ENCODE peak calls at places on chromosomes 4 and X, in nine cellular contexts. D is psoas muscle, Y is dorsolateral prefrontal cortex, V is cardiac muscle cell, X is right atrium auricular region, A is mammary epithelial cell, G is foreskin keratinocyte, S is fibroblast of lung, K is thoracic aorta. M is an unnamed sample. For H3K27me3, the result is how much of the 10 kb centered on the place peaks cover.

GRCh38 chrX:20267924-20268701 is 1.4 kb upstream of the RPS6KA3 start:
- DNase-seq in D (peak), A (no peak), V (peak), K (peak), S (peak), Y (peak), X (peak), G (no peak), M (peak)

GRCh38 chrX:16783452-16783851 is 2.8 kb upstream of the TXLNG start:
- DNase-seq in S (no peak), K (no peak), G (no peak), Y (no peak), X (no peak), V (no peak), D (no peak), A (no peak), M (no peak)

GRCh38 chrX:21930986-21931385 is 9.5 kb upstream of the SMS start:
- DNase-seq in A (no peak), Y (no peak), D (no peak), S (no peak), V (no peak), X (no peak), G (no peak), K (no peak), M (no peak)

GRCh38 chrX:139881130-139881529 is 51.7 kb downstream of the ATP11C start:
- DNase-seq in K (no peak), G (peak), S (no peak), Y (no peak), D (no peak), X (no peak), A (peak), V (peak), M (no peak)

GRCh38 chrX:50812995-50813842 is 775 bp downstream of the SHROOM4 start:
- DNase-seq in G (no peak), X (peak), S (peak), Y (peak), D (peak), V (peak), K (no peak), A (peak), M (peak)

GRCh38 chr4:152606800-152607577 is 71.1 kb upstream of the FBXW7 start:
- DNase-seq in V (no peak), X (no peak), Y (no peak), G (peak), D (no peak), S (no peak), A (no peak), K (no peak), M (no peak)

GRCh38 chr4:22515145-22515887 is 550 bp downstream of the ADGRA3 start:
- DNase-seq in S (peak), G (peak), V (peak), X (peak), A (peak), Y (peak), K (peak), D (peak), M (peak)

GRCh38 chr4:47837582-47838294 is at the start of gene CORIN:
- DNase-seq in G (peak), V (no peak), K (no peak), Y (no peak), X (no peak), A (no peak), S (no peak), D (no peak), M (peak)

GRCh38 chr4:122639181-122639580 is 18.3 kb upstream of the IL21 start:
- DNase-seq in V (no peak), G (peak), K (no peak), X (no peak), D (no peak), A (peak), Y (no peak), S (no peak), M (no peak)

GRCh38 chrX:139844884-139845283 is 88.0 kb downstream of the ATP11C start:
- DNase-seq in Y (no peak), K (no peak), X (no peak), S (no peak), A (no peak), G (no peak), D (no peak), V (no peak), M (no peak)

GRCh38 chrX:147573266-147573665 is 338.5 kb upstream of the FMR1 start:
- DNase-seq in A (no peak), G (no peak), X (no peak), V (no peak), D (no peak), K (no peak), Y (no peak), S (no peak), M (no peak)
- H3K27me3 ChIP-seq in A (under half), G (under half), X (under half), V (under half), D (under half), K (under half), Y (under half), S (under half), M (under half)

DNA sequence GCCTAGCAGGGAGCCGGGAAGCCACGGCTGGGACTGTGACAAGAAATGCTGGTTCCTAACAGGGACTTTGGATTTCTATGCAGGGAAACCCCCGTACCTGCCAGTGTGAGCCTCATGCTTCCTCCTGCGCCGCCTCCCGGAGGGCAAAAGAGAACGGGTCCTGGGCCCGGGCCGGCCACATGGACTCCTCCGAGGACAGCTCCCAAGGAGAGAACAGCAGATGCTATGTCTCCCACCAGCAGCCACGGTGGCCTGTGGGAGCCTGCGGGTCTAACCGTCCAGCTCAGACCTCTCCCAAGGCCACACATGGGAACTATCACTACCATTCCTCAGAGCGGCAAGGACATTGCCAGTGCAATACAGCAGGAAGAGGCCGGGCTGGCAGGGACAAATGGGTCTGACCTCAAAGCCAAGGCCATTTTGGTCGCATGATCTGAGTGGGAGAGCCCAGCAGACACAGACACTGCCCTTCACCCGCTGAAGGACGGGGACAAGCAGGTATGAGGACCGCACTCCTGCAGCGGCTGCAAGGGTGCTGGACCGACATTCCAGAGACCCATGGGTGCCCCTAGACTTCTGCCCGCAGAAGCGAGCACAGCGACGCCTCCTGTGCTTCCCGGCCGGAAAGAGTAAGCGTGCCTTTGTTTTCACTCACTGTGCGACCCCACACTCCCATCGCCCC is 4.5 kb upstream of the C4orf50 start:
- DNase-seq in A (no peak), G (no peak), K (no peak), S (no peak), X (no peak), Y (no peak), D (no peak), V (no peak), M (no peak)
- H3K27me3 ChIP-seq in A (under half), G (under half), K (under half), S (under half), X (under half), Y (under half), D (under half), V (under half), M (under half)

GRCh38 chr4:26208237-26208985 is 112.4 kb upstream of the RBPJ start:
- DNase-seq in G (no peak), K (no peak), D (no peak), S (no peak), A (no peak), X (no peak), V (no peak), Y (no peak), M (no peak)
- H3K27me3 ChIP-seq in G (half or more), K (under half), D (under half), S (under half), A (under half), X (under half), V (under half), Y (under half), M (under half)

DNA sequence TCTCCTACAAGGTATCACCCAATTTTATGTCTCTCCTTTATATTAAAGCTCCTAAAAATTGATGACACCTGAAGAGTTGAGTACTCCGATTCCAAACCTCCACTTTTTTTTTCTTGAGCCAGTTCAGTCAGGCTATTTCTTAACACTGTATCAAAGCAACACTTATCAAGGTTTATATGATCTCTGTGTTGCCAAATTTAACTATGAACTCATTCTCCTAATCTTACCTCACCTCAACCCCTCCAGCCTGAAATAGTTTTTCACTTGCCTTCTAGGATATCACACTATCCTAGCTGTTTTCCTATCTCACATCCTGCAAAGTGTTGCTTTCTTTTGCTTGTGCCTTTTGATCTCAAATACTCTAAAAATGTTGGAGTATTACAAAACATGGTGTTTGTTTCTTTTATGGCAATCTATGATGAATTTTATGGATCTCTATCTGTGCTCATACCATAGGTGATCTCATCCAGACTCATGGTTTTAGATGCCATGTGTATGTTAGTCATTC is 415.0 kb downstream of the CFAP47 start:
- DNase-seq in S (no peak), Y (no peak), G (peak), X (no peak), D (no peak), V (no peak), K (no peak), A (no peak), M (no peak)
- H3K27me3 ChIP-seq in S (under half), Y (under half), G (under half), X (under half), D (under half), V (under half), K (under half), A (under half), M (under half)

DNA sequence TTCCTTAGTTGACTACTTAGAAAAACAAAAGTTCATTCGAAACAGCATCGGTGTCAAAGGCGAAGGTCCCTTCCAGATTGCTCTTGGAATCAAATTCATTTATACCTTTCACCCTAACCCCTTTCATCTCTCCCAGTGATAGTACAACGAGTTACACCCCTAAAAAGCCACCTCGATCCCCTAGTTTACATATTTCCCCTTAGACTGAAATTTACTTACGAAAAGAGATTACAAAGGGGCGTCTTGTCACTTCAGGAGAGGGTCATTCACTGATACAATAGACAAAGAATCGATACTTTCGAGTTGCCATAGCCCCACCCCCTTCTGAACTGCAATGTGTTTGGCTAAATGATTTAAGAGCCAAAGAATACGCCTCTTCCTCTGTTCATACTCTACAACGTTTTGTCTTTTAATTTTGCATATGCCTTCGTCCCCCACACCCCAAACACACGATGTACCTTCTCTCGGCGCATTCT is 88.3 kb downstream of the HPRT1 start:
- DNase-seq in S (no peak), X (no peak), G (no peak), K (no peak), Y (no peak), D (no peak), V (peak), A (no peak), M (no peak)
- H3K27me3 ChIP-seq in S (under half), X (under half), G (under half), K (under half), Y (under half), D (under half), V (half or more), A (under half), M (under half)

DNA sequence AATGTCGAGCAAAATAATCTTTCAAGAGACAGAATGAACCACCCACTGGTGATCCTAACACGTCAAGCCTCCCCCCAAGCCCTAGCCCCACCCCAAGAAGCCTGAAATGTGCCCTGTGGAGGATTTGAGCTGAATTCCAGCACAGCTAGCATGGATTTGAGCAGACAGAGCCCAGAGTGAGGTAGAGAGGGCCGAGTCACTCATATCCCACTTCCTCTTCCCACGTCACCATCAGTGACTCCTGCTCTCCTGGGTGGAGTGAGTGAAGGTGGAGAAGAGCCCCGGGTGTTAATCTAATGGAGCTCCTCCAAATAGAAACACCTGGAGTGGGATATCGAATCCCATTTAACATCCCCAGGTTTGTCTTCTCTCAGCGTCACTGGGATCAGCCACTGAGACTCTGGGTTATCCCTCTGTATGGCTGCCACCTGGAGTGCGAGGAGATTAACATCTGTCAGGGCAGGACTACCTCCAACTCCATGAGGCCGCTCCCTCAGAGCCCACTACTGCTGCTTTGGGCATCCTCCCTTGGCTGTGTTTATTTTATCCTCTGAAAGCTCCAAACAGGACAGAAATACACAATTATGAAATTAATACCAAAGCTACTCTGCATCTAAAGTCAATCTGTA is 136.6 kb downstream of the NWD2 start:
- DNase-seq in K (no peak), Y (no peak), S (no peak), G (no peak), V (no peak), D (no peak), X (no peak), A (no peak), M (no peak)
- H3K27me3 ChIP-seq in K (under half), Y (under half), S (under half), G (under half), V (under half), D (under half), X (under half), A (under half), M (under half)

GRCh38 chrX:69546417-69546816 is 42.3 kb downstream of the NALF2 start:
- DNase-seq in A (no peak), Y (no peak), K (no peak), G (no peak), D (no peak), V (no peak), X (no peak), S (no peak), M (no peak)

GRCh38 chrX:69543572-69543971 is 39.4 kb downstream of the NALF2 start:
- DNase-seq in X (no peak), A (no peak), G (no peak), K (no peak), Y (no peak), V (no peak), D (no peak), S (no peak), M (no peak)

GRCh38 chrX:69541959-69542358 is 37.8 kb downstream of the NALF2 start:
- DNase-seq in S (no peak), K (no peak), Y (no peak), D (no peak), V (no peak), G (no peak), X (no peak), A (no peak), M (no peak)

GRCh38 chrX:69551421-69552009 is 47.4 kb downstream of the NALF2 start:
- DNase-seq in G (no peak), D (no peak), Y (no peak), A (no peak), X (no peak), S (no peak), V (peak), K (no peak), M (no peak)

GRCh38 chrX:69546978-69547377 is 42.9 kb downstream of the NALF2 start:
- DNase-seq in X (no peak), Y (no peak), G (no peak), D (no peak), V (no peak), A (no peak), S (no peak), K (no peak), M (no peak)
- H3K27me3 ChIP-seq in X (under half), Y (under half), G (under half), D (under half), V (under half), A (under half), S (under half), K (under half), M (under half)

GRCh38 chr4:42143996-42144395 is 8.5 kb downstream of the BEND4 start:
- DNase-seq in D (no peak), V (no peak), Y (no peak), A (no peak), S (no peak), G (no peak), K (no peak), X (no peak), M (no peak)
- H3K27me3 ChIP-seq in D (under half), V (under half), Y (under half), A (under half), S (under half), G (under half), K (under half), X (under half), M (under half)

DNA sequence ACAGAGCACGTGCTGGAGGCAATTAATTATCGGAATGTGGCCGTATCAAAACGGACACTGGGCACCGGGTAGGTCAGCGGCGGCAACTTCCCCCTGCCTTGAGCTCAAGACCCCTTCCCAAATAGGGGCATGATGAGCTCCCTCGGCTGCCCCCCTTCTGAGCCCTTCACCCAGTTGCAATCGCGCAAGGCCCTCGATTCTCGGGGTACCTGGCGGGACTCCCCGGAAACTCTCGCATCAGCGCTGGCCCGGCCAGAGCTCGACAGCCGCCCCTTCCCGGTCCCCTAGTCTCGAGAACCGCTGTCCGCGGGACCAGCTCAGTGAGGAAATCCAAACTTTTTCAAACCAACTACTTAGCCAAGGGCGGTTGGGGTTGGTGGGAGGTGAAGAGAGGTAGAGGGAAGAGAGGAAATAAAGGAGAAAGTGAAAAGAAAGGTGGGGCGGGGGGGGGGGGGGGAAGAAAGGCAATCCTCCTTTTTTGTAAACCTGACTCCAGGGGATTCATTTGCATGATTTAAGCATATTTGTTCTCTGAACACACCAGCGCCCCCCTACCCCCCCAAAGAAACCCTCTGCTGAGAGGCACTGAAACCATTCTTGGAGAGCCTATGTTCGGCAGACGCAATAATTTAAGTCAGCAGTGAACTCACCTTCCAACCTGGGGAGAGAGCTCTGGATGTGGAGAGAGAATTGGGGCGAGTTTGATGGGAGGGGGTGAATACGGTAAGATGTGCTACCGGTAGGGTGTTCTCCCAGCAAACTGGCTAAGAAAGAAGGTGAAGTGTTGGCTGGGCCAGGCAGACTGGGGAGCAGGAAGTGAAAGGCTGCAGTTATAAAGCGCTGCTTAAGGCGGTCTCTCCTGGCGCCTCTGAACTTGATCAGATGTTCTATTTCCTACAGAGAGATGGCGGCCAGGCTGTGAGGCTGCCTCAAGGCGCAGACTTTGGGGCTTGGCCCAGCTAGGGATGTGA is 2.0 kb upstream of the ZIC3 start:
- DNase-seq in G (no peak), X (no peak), K (no peak), V (no peak), Y (no peak), A (no peak), D (no peak), S (no peak), M (no peak)
- H3K27me3 ChIP-seq in G (half or more), X (under half), K (under half), V (half or more), Y (under half), A (under half), D (under half), S (under half), M (half or more)